ENCODE peak calls at places on chromosomes 2 and 18, in nine cellular contexts. One of them, this sample, is unnamed.

GRCh38 chr2:175063741-175064140 is 58.6 kb upstream of the CHN1 start:
- DNase-seq in fibroblast of lung: no peak
- DNase-seq in fibroblast of the aortic adventitia: no peak
- DNase-seq in tibial artery: no peak
- DNase-seq in right atrium auricular region: no peak
- DNase-seq in thyroid gland: no peak
- DNase-seq in HFF-Myc: no peak
- DNase-seq in keratinocyte: no peak
- DNase-seq in uterus: no peak
- DNase-seq in this sample: no peak

GRCh38 chr18:13612111-13612997 is 114.0 kb downstream of the FAM210A start:
- DNase-seq in fibroblast of lung: no peak
- DNase-seq in fibroblast of the aortic adventitia: no peak
- DNase-seq in tibial artery: no peak
- DNase-seq in right atrium auricular region: peak; percentile 64
- DNase-seq in thyroid gland: no peak
- DNase-seq in HFF-Myc: no peak
- DNase-seq in keratinocyte: no peak
- DNase-seq in uterus: no peak
- DNase-seq in this sample: no peak

GRCh38 chr2:8076453-8077284 is 605.2 kb upstream of the ID2 start:
- DNase-seq in fibroblast of lung: no peak
- DNase-seq in fibroblast of the aortic adventitia: no peak
- DNase-seq in tibial artery: no peak
- DNase-seq in right atrium auricular region: no peak
- DNase-seq in thyroid gland: no peak
- DNase-seq in HFF-Myc: no peak
- DNase-seq in keratinocyte: no peak
- DNase-seq in uterus: no peak
- DNase-seq in this sample: no peak

GRCh38 chr18:49924293-49924983 is 111.1 kb upstream of the ACAA2 start:
- DNase-seq in fibroblast of lung: no peak
- DNase-seq in fibroblast of the aortic adventitia: no peak
- DNase-seq in tibial artery: no peak
- DNase-seq in right atrium auricular region: no peak
- DNase-seq in thyroid gland: no peak
- DNase-seq in HFF-Myc: no peak
- DNase-seq in keratinocyte: no peak
- DNase-seq in uterus: no peak
- DNase-seq in this sample: no peak

GRCh38 chr2:101038455-101039255 is 36.6 kb downstream of the RPL31 start:
- DNase-seq in fibroblast of lung: peak; percentile 17
- DNase-seq in fibroblast of the aortic adventitia: peak; percentile 25
- DNase-seq in tibial artery: no peak
- DNase-seq in right atrium auricular region: no peak
- DNase-seq in thyroid gland: no peak
- DNase-seq in HFF-Myc: no peak
- DNase-seq in keratinocyte: no peak
- DNase-seq in uterus: no peak
- DNase-seq in this sample: no peak

GRCh38 chr2:111948832-111949231 is 50.4 kb downstream of the MERTK start:
- DNase-seq in fibroblast of lung: no peak
- DNase-seq in fibroblast of the aortic adventitia: no peak
- DNase-seq in tibial artery: no peak
- DNase-seq in right atrium auricular region: no peak
- DNase-seq in thyroid gland: no peak
- DNase-seq in HFF-Myc: no peak
- DNase-seq in keratinocyte: no peak
- DNase-seq in uterus: no peak
- DNase-seq in this sample: no peak

GRCh38 chr18:35038029-35038428 is 3.2 kb upstream of the MAPRE2 start:
- DNase-seq in fibroblast of lung: no peak
- DNase-seq in fibroblast of the aortic adventitia: no peak
- DNase-seq in tibial artery: no peak
- DNase-seq in right atrium auricular region: no peak
- DNase-seq in thyroid gland: no peak
- DNase-seq in HFF-Myc: no peak
- DNase-seq in keratinocyte: no peak
- DNase-seq in uterus: no peak
- DNase-seq in this sample: no peak

GRCh38 chr2:62197017-62197586 is 1.2 kb downstream of the B3GNT2 start:
- DNase-seq in fibroblast of lung: no peak
- DNase-seq in fibroblast of the aortic adventitia: no peak
- DNase-seq in tibial artery: no peak
- DNase-seq in right atrium auricular region: no peak
- DNase-seq in thyroid gland: peak; percentile 17
- DNase-seq in HFF-Myc: no peak
- DNase-seq in keratinocyte: no peak
- DNase-seq in uterus: no peak
- DNase-seq in this sample: no peak

GRCh38 chr2:213188971-213189899 is 37.8 kb upstream of the IKZF2 start:
- DNase-seq in fibroblast of lung: peak; percentile 16
- DNase-seq in fibroblast of the aortic adventitia: peak; percentile 32
- DNase-seq in tibial artery: no peak
- DNase-seq in right atrium auricular region: no peak
- DNase-seq in thyroid gland: peak; percentile 40
- DNase-seq in HFF-Myc: peak; percentile 4
- DNase-seq in keratinocyte: no peak
- DNase-seq in uterus: no peak
- DNase-seq in this sample: no peak

GRCh38 chr18:48428494-48429177 is 19.5 kb upstream of the ZBTB7C start:
- DNase-seq in fibroblast of lung: peak; percentile 59
- DNase-seq in fibroblast of the aortic adventitia: no peak
- DNase-seq in tibial artery: no peak
- DNase-seq in right atrium auricular region: no peak
- DNase-seq in thyroid gland: no peak
- DNase-seq in HFF-Myc: no peak
- DNase-seq in keratinocyte: no peak
- DNase-seq in uterus: no peak
- DNase-seq in this sample: no peak

GRCh38 chr2:70255637-70256314 is 2.2 kb upstream of the PCYOX1 start:
- DNase-seq in fibroblast of lung: no peak
- DNase-seq in fibroblast of the aortic adventitia: no peak
- DNase-seq in tibial artery: no peak
- DNase-seq in right atrium auricular region: no peak
- DNase-seq in thyroid gland: no peak
- DNase-seq in HFF-Myc: no peak
- DNase-seq in keratinocyte: no peak
- DNase-seq in uterus: no peak
- DNase-seq in this sample: no peak

GRCh38 chr18:30971338-30971956 is 71.1 kb downstream of the DSC3 start:
- DNase-seq in fibroblast of lung: peak; percentile 39
- DNase-seq in fibroblast of the aortic adventitia: peak; percentile 43
- DNase-seq in tibial artery: no peak
- DNase-seq in right atrium auricular region: no peak
- DNase-seq in thyroid gland: no peak
- DNase-seq in HFF-Myc: peak; percentile 0
- DNase-seq in keratinocyte: no peak
- DNase-seq in uterus: no peak
- DNase-seq in this sample: no peak

GRCh38 chr2:108919571-108920373 is 69.2 kb downstream of the EDAR start:
- DNase-seq in fibroblast of lung: no peak
- DNase-seq in fibroblast of the aortic adventitia: no peak
- DNase-seq in tibial artery: no peak
- DNase-seq in right atrium auricular region: no peak
- DNase-seq in thyroid gland: no peak
- DNase-seq in HFF-Myc: no peak
- DNase-seq in keratinocyte: no peak
- DNase-seq in uterus: no peak
- DNase-seq in this sample: no peak

GRCh38 chr2:176781570-176782217 is 430.9 kb upstream of the HNRNPA3 start:
- DNase-seq in fibroblast of lung: no peak
- DNase-seq in fibroblast of the aortic adventitia: no peak
- DNase-seq in tibial artery: no peak
- DNase-seq in right atrium auricular region: no peak
- DNase-seq in thyroid gland: no peak
- DNase-seq in HFF-Myc: no peak
- DNase-seq in keratinocyte: no peak
- DNase-seq in uterus: no peak
- DNase-seq in this sample: no peak

GRCh38 chr2:16615687-16616615 is 49.7 kb downstream of the CYRIA start:
- DNase-seq in fibroblast of lung: no peak
- DNase-seq in fibroblast of the aortic adventitia: no peak
- DNase-seq in tibial artery: no peak
- DNase-seq in right atrium auricular region: no peak
- DNase-seq in thyroid gland: peak; percentile 90
- DNase-seq in HFF-Myc: no peak
- DNase-seq in keratinocyte: no peak
- DNase-seq in uterus: peak; percentile 27
- DNase-seq in this sample: no peak

GRCh38 chr2:8393506-8393905 is 288.4 kb upstream of the ID2 start:
- DNase-seq in fibroblast of lung: no peak
- DNase-seq in fibroblast of the aortic adventitia: no peak
- DNase-seq in tibial artery: no peak
- DNase-seq in right atrium auricular region: no peak
- DNase-seq in thyroid gland: no peak
- DNase-seq in HFF-Myc: no peak
- DNase-seq in keratinocyte: no peak
- DNase-seq in uterus: no peak
- DNase-seq in this sample: no peak

GRCh38 chr2:30113617-30114293 is 33.1 kb upstream of the YPEL5 start:
- DNase-seq in fibroblast of lung: peak; percentile 85
- DNase-seq in fibroblast of the aortic adventitia: peak; percentile 83
- DNase-seq in tibial artery: peak; percentile 36
- DNase-seq in right atrium auricular region: no peak
- DNase-seq in thyroid gland: no peak
- DNase-seq in HFF-Myc: peak; percentile 91
- DNase-seq in keratinocyte: no peak
- DNase-seq in uterus: no peak
- DNase-seq in this sample: peak; percentile 67

GRCh38 chr18:57831597-57832377 is 28.7 kb upstream of the ATP8B1 start:
- DNase-seq in fibroblast of lung: no peak
- DNase-seq in fibroblast of the aortic adventitia: no peak
- DNase-seq in tibial artery: no peak
- DNase-seq in right atrium auricular region: no peak
- DNase-seq in thyroid gland: no peak
- DNase-seq in HFF-Myc: no peak
- DNase-seq in keratinocyte: no peak
- DNase-seq in uterus: no peak
- DNase-seq in this sample: no peak

GRCh38 chr18:57835904-57836303 is 32.8 kb upstream of the ATP8B1 start:
- DNase-seq in fibroblast of lung: no peak
- DNase-seq in fibroblast of the aortic adventitia: no peak
- DNase-seq in tibial artery: no peak
- DNase-seq in right atrium auricular region: no peak
- DNase-seq in thyroid gland: no peak
- DNase-seq in HFF-Myc: no peak
- DNase-seq in keratinocyte: no peak
- DNase-seq in uterus: no peak
- DNase-seq in this sample: no peak

GRCh38 chr18:57834616-57835015 is 31.5 kb upstream of the ATP8B1 start:
- DNase-seq in fibroblast of lung: no peak
- DNase-seq in fibroblast of the aortic adventitia: no peak
- DNase-seq in tibial artery: no peak
- DNase-seq in right atrium auricular region: no peak
- DNase-seq in thyroid gland: no peak
- DNase-seq in HFF-Myc: no peak
- DNase-seq in keratinocyte: no peak
- DNase-seq in uterus: no peak
- DNase-seq in this sample: no peak

GRCh38 chr18:57832730-57833129 is 29.6 kb upstream of the ATP8B1 start:
- DNase-seq in fibroblast of lung: no peak
- DNase-seq in fibroblast of the aortic adventitia: no peak
- DNase-seq in tibial artery: no peak
- DNase-seq in right atrium auricular region: no peak
- DNase-seq in thyroid gland: no peak
- DNase-seq in HFF-Myc: no peak
- DNase-seq in keratinocyte: no peak
- DNase-seq in uterus: no peak
- DNase-seq in this sample: no peak

GRCh38 chr18:57833441-57834101 is 30.5 kb upstream of the ATP8B1 start:
- DNase-seq in fibroblast of lung: peak; percentile 29
- DNase-seq in fibroblast of the aortic adventitia: peak; percentile 57
- DNase-seq in tibial artery: no peak
- DNase-seq in right atrium auricular region: no peak
- DNase-seq in thyroid gland: no peak
- DNase-seq in HFF-Myc: no peak
- DNase-seq in keratinocyte: no peak
- DNase-seq in uterus: no peak
- DNase-seq in this sample: no peak
- H3K4me3 ChIP-seq in fibroblast of lung: no peak overlapping the region
- H3K4me3 ChIP-seq in fibroblast of the aortic adventitia: no peak overlapping the region
- H3K4me3 ChIP-seq in tibial artery: no peak overlapping the region
- H3K4me3 ChIP-seq in right atrium auricular region: no peak overlapping the region
- H3K4me3 ChIP-seq in thyroid gland: no peak overlapping the region
- H3K4me3 ChIP-seq in HFF-Myc: no peak overlapping the region
- H3K4me3 ChIP-seq in keratinocyte: no peak overlapping the region
- H3K4me3 ChIP-seq in uterus: no peak overlapping the region
- H3K4me3 ChIP-seq in this sample: no peak overlapping the region

GRCh38 chr2:122514451-122514996 is 759.1 kb downstream of the TSN start:
- DNase-seq in fibroblast of lung: peak; percentile 26
- DNase-seq in fibroblast of the aortic adventitia: no peak
- DNase-seq in tibial artery: no peak
- DNase-seq in right atrium auricular region: no peak
- DNase-seq in thyroid gland: no peak
- DNase-seq in HFF-Myc: no peak
- DNase-seq in keratinocyte: no peak
- DNase-seq in uterus: no peak
- DNase-seq in this sample: no peak
- TF ChIP-seq CTCF in fibroblast of lung: no peak
- TF ChIP-seq CTCF in fibroblast of the aortic adventitia: no peak
- TF ChIP-seq CTCF in tibial artery: no peak
- TF ChIP-seq CTCF in right atrium auricular region: no peak
- TF ChIP-seq CTCF in thyroid gland: no peak
- TF ChIP-seq CTCF in HFF-Myc: no peak
- TF ChIP-seq CTCF in keratinocyte: no peak
- TF ChIP-seq CTCF in uterus: no peak
- TF ChIP-seq CTCF in this sample: peak; percentile 28

GRCh38 chr2:172100080-172101007 is 2.4 kb downstream of the DLX2 start:
- DNase-seq in fibroblast of lung: no peak
- DNase-seq in fibroblast of the aortic adventitia: no peak
- DNase-seq in tibial artery: no peak
- DNase-seq in right atrium auricular region: no peak
- DNase-seq in thyroid gland: no peak
- DNase-seq in HFF-Myc: no peak
- DNase-seq in keratinocyte: no peak
- DNase-seq in uterus: no peak
- DNase-seq in this sample: no peak
- H3K4me3 ChIP-seq in fibroblast of lung: no peak overlapping the region
- H3K4me3 ChIP-seq in fibroblast of the aortic adventitia: peak overlapping the region; percentile 77
- H3K4me3 ChIP-seq in tibial artery: no peak overlapping the region
- H3K4me3 ChIP-seq in right atrium auricular region: no peak overlapping the region
- H3K4me3 ChIP-seq in thyroid gland: no peak overlapping the region
- H3K4me3 ChIP-seq in HFF-Myc: peak overlapping the region; percentile 64
- H3K4me3 ChIP-seq in keratinocyte: no peak overlapping the region
- H3K4me3 ChIP-seq in uterus: no peak overlapping the region
- H3K4me3 ChIP-seq in this sample: no peak overlapping the region

DNA sequence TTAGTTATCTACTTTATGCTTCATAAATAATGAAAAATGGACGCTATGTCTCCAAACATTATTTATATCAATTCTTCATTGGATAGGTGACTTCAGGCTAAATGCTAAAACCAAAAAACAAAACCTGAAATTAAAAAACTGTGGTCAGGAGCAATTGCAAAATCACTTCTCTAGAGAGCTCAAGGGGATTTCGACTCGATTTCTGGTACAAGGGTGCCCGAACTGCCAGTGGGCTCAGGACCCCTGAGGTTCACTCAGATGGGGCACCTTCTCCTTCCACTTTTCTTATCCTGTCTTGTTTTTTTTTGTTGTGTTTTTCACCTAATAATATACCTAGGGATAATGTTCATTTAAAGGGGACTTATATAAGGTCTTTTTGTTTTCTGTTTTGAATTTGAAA is 65.8 kb upstream of the CELF4 start:
- DNase-seq in fibroblast of lung: no peak
- DNase-seq in fibroblast of the aortic adventitia: no peak
- DNase-seq in tibial artery: no peak
- DNase-seq in right atrium auricular region: no peak
- DNase-seq in thyroid gland: no peak
- DNase-seq in HFF-Myc: no peak
- DNase-seq in keratinocyte: no peak
- DNase-seq in uterus: no peak
- DNase-seq in this sample: no peak
- TF ChIP-seq CTCF in fibroblast of lung: no peak
- TF ChIP-seq CTCF in fibroblast of the aortic adventitia: no peak
- TF ChIP-seq CTCF in tibial artery: no peak
- TF ChIP-seq CTCF in right atrium auricular region: no peak
- TF ChIP-seq CTCF in thyroid gland: no peak
- TF ChIP-seq CTCF in HFF-Myc: no peak
- TF ChIP-seq CTCF in keratinocyte: no peak
- TF ChIP-seq CTCF in uterus: no peak
- TF ChIP-seq CTCF in this sample: no peak